ENCODE peak calls at places on chromosomes 3 and 15, in nine cellular contexts. O, N, D, F, Q, S, P, L and J are unnamed samples.

GRCh38 chr3:149936812-149937230 is 33.9 kb downstream of the PFN2 start:
- ATAC-seq in N (peak; percentile 84), O (peak; percentile 78), F (peak; percentile 83), Q (peak; percentile 82), L (peak; percentile 77), P (peak; percentile 88), S (peak; percentile 75), D (peak; percentile 82), J (peak; percentile 55)

GRCh38 chr3:197561926-197562325 is 6.2 kb upstream of the BDH1 start:
- ATAC-seq in Q (no peak), L (no peak), O (no peak), N (no peak), S (no peak), D (no peak), P (no peak), F (no peak), J (no peak)

GRCh38 chr15:79680721-79681120 is 216.1 kb downstream of the MTHFS start:
- ATAC-seq in S (no peak), P (no peak), F (no peak), L (no peak), Q (no peak), N (no peak), O (no peak), D (no peak), J (peak; percentile 42)

GRCh38 chr3:197463279-197463678 is 92.5 kb downstream of the BDH1 start:
- ATAC-seq in P (no peak), S (no peak), Q (no peak), D (no peak), F (no peak), N (no peak), L (no peak), O (no peak), J (no peak)

GRCh38 chr15:96893159-96893906 is 562.8 kb downstream of the NR2F2 start:
- ATAC-seq in N (peak; percentile 67), L (no peak), P (peak; percentile 55), Q (no peak), O (no peak), D (no peak), F (no peak), S (no peak), J (no peak)

GRCh38 chr3:126316515-126316939 is 40.7 kb downstream of the KLF15 start:
- ATAC-seq in O (no peak), P (no peak), L (no peak), Q (no peak), S (peak; percentile 8), F (no peak), D (no peak), N (peak; percentile 27), J (peak; percentile 11)

GRCh38 chr3:24519368-24520100 is 24.9 kb upstream of the THRB start:
- ATAC-seq in L (no peak), S (no peak), N (no peak), P (peak; percentile 26), O (no peak), Q (no peak), D (no peak), F (no peak), J (no peak)

GRCh38 chr3:184320099-184320445 is 5.7 kb downstream of the EIF4G1 start:
- ATAC-seq in Q (peak; percentile 93), O (peak; percentile 94), P (peak; percentile 13), N (peak; percentile 91), F (peak; percentile 84), D (peak; percentile 87), L (peak; percentile 42), S (peak; percentile 92), J (peak; percentile 86)